ENCODE peak calls at places on chromosome 15, in four cellular contexts. L, H, B and J are unnamed samples.

GRCh38 chr15:52180196-52180835 is 10.9 kb downstream of the GNB5 start:
- DNase-seq in L (no peak), B (no peak), H (no peak), J (peak)

GRCh38 chr15:60391722-60392340 is 6.0 kb downstream of the ANXA2 start:
- DNase-seq in B (no peak), H (no peak), L (no peak), J (no peak)

GRCh38 chr15:77907824-77908751 is 169.4 kb downstream of the TBC1D2B start:
- DNase-seq in L (peak), B (no peak), H (peak), J (peak)

GRCh38 chr15:68528891-68529290 is 49.9 kb upstream of the CORO2B start:
- DNase-seq in H (no peak), B (no peak), L (peak), J (no peak)

GRCh38 chr15:51307811-51308210 is 30.6 kb downstream of the CYP19A1 start:
- DNase-seq in L (no peak), H (no peak), B (no peak), J (no peak)

GRCh38 chr15:58934521-58934920 is 1.0 kb upstream of the SLTM start:
- DNase-seq in L (no peak), H (no peak), B (no peak), J (no peak)

GRCh38 chr15:79812536-79812935 is 84.3 kb downstream of the MTHFS start:
- DNase-seq in L (no peak), B (no peak), H (no peak), J (no peak)

GRCh38 chr15:38930851-38931572 is 366.4 kb upstream of the RASGRP1 start:
- DNase-seq in B (no peak), H (no peak), L (no peak), J (no peak)

GRCh38 chr15:73683624-73684536 is at the start of gene CD276:
- DNase-seq in H (no peak), B (peak), L (peak), J (no peak)